ENCODE peak calls at places on chromosomes 1 and 21, in seven cellular contexts. Z is right lobe of liver; F is small intestine; U is effector memory CD4-positive, alpha-beta T cell; M is heart left ventricle; J is adipocyte; I is SK-N-SH. D is an unnamed sample. For H3K27me3, the result is how much of the 10 kb centered on the place peaks cover.

GRCh38 chr1:59771361-59771760 is 43.4 kb upstream of the HOOK1 start:
- DNase-seq in Z (no peak), F (no peak), U (no peak), M (no peak), J (no peak), I (no peak), D (no peak)

GRCh38 chr1:193185861-193186714 is at the start of gene B3GALT2:
- DNase-seq in Z (no peak), F (peak), U (no peak), M (peak), J (peak), I (peak), D (peak)

GRCh38 chr1:220370041-220370700 is 97.9 kb upstream of the RAB3GAP2 start:
- DNase-seq in Z (no peak), F (no peak), U (no peak), M (no peak), J (peak), I (peak), D (no peak)

GRCh38 chr1:232037774-232038388 is 411.3 kb downstream of the DISC1 start:
- DNase-seq in Z (no peak), F (no peak), U (no peak), M (no peak), J (no peak), I (no peak), D (no peak)

GRCh38 chr1:101108123-101108522 is 82.5 kb upstream of the DPH5 start:
- DNase-seq in Z (no peak), F (no peak), U (no peak), M (no peak), J (no peak), I (no peak), D (no peak)

GRCh38 chr1:46096269-46097148 is 35.9 kb downstream of the PIK3R3 start:
- DNase-seq in Z (no peak), F (no peak), U (no peak), M (no peak), J (no peak), I (no peak), D (no peak)

GRCh38 chr1:183139281-183139942 is 46.7 kb upstream of the LAMC2 start:
- DNase-seq in Z (no peak), F (no peak), U (no peak), M (no peak), J (peak), I (no peak), D (no peak)

GRCh38 chr21:28746166-28746565 is 246.5 kb downstream of the LTN1 start:
- DNase-seq in Z (no peak), F (no peak), U (no peak), M (no peak), J (no peak), I (no peak), D (no peak)

GRCh38 chr1:2150836-2151235 is 43.7 kb downstream of the FAAP20 start:
- DNase-seq in Z (no peak), F (no peak), U (no peak), M (no peak), J (no peak), I (no peak), D (no peak)

GRCh38 chr1:31768939-31769704 is 5.0 kb upstream of the ADGRB2 start:
- DNase-seq in Z (no peak), F (no peak), U (no peak), M (no peak), J (no peak), I (no peak), D (no peak)

GRCh38 chr1:29457496-29458368 is 221.4 kb downstream of the PTPRU start:
- DNase-seq in Z (no peak), F (no peak), U (no peak), M (no peak), J (no peak), I (no peak), D (no peak)

GRCh38 chr1:223750730-223751572 is 38.6 kb downstream of the CAPN2 start:
- DNase-seq in Z (no peak), F (peak), U (no peak), M (no peak), J (no peak), I (no peak), D (no peak)

GRCh38 chr1:208141793-208142192 is 102.4 kb downstream of the PLXNA2 start:
- DNase-seq in Z (no peak), F (no peak), U (no peak), M (no peak), J (no peak), I (no peak), D (no peak)

GRCh38 chr1:55217226-55217996 is 2.2 kb upstream of the USP24 start:
- DNase-seq in Z (no peak), F (peak), U (no peak), M (no peak), J (no peak), I (no peak), D (peak)

GRCh38 chr1:204267191-204267601 is 53.4 kb upstream of the GOLT1A start:
- DNase-seq in Z (no peak), F (no peak), U (no peak), M (no peak), J (no peak), I (no peak), D (no peak)

GRCh38 chr1:31227891-31228290 is 11.8 kb downstream of the NKAIN1 start:
- DNase-seq in Z (no peak), F (no peak), U (no peak), M (no peak), J (no peak), I (peak), D (no peak)

GRCh38 chr21:46004168-46004861 is 22.7 kb downstream of the COL6A1 start:
- DNase-seq in Z (no peak), F (no peak), U (no peak), M (peak), J (no peak), I (no peak), D (no peak)

GRCh38 chr1:23466423-23466989 is 17.5 kb downstream of the ASAP3 start:
- DNase-seq in Z (no peak), F (no peak), U (no peak), M (no peak), J (no peak), I (no peak), D (no peak)

GRCh38 chr1:5646486-5646885 is 345.7 kb downstream of the NPHP4 start:
- DNase-seq in Z (no peak), F (no peak), U (no peak), M (no peak), J (no peak), I (no peak), D (no peak)

GRCh38 chr1:109796484-109797305 is 33.0 kb upstream of the EPS8L3 start:
- DNase-seq in Z (peak), F (peak), U (no peak), M (peak), J (peak), I (no peak), D (no peak)

GRCh38 chr21:45741691-45742090 is 98.2 kb downstream of the PCBP3 start:
- DNase-seq in Z (no peak), F (no peak), U (no peak), M (no peak), J (peak), I (no peak), D (no peak)

GRCh38 chr1:6554907-6555778 is at the start of gene TAS1R1:
- DNase-seq in Z (peak), F (no peak), U (no peak), M (peak), J (no peak), I (no peak), D (peak)

GRCh38 chr1:167601442-167602380 is 28.3 kb upstream of the RCSD1 start:
- DNase-seq in Z (peak), F (peak), U (no peak), M (peak), J (no peak), I (peak), D (no peak)

GRCh38 chr1:94418664-94419655 is 771 bp downstream of the ABCD3 start:
- DNase-seq in Z (peak), F (peak), U (no peak), M (peak), J (peak), I (peak), D (peak)

GRCh38 chr1:35573198-35573775 is at the start of gene TFAP2E:
- DNase-seq in Z (no peak), F (peak), U (no peak), M (no peak), J (peak), I (peak), D (peak)

GRCh38 chr21:44090332-44090731 is 16.9 kb upstream of the PWP2 start:
- DNase-seq in Z (no peak), F (peak), U (no peak), M (no peak), J (no peak), I (no peak), D (no peak)

GRCh38 chr1:1344672-1345361 is 4.4 kb downstream of the DVL1 start:
- DNase-seq in Z (no peak), F (peak), U (no peak), M (no peak), J (peak), I (peak), D (no peak)

GRCh38 chr1:54118704-54119103 is 34.1 kb downstream of the CDCP2 start:
- DNase-seq in Z (no peak), F (no peak), U (no peak), M (no peak), J (peak), I (no peak), D (no peak)

GRCh38 chr1:183328371-183328770 is 89.8 kb downstream of the NMNAT2 start:
- DNase-seq in Z (no peak), F (no peak), U (no peak), M (no peak), J (no peak), I (no peak), D (no peak)

GRCh38 chr1:226364129-226364899 is 43.6 kb downstream of the PARP1 start:
- DNase-seq in Z (no peak), F (peak), U (no peak), M (peak), J (no peak), I (peak), D (no peak)

GRCh38 chr1:49436865-49437264 is 586.9 kb downstream of the AGBL4 start:
- DNase-seq in Z (no peak), F (no peak), U (no peak), M (no peak), J (no peak), I (no peak), D (no peak)

GRCh38 chr1:16905112-16905855 is 9.5 kb downstream of the RNU1-2 start:
- DNase-seq in Z (no peak), F (no peak), U (no peak), M (no peak), J (peak), I (no peak), D (no peak)

GRCh38 chr1:198860371-198860770 is 221.5 kb downstream of the PTPRC start:
- DNase-seq in Z (no peak), F (no peak), U (no peak), M (no peak), J (no peak), I (peak), D (no peak)

GRCh38 chr1:232968965-232969364 is 18.6 kb downstream of the NTPCR start:
- DNase-seq in Z (no peak), F (no peak), U (no peak), M (peak), J (no peak), I (no peak), D (no peak)

GRCh38 chr1:241842565-241842964 is 5.4 kb upstream of the EXO1 start:
- DNase-seq in Z (no peak), F (no peak), U (no peak), M (no peak), J (peak), I (no peak), D (no peak)

GRCh38 chr21:42002421-42002958 is 7.7 kb downstream of the ZBTB21 start:
- DNase-seq in Z (no peak), F (no peak), U (peak), M (no peak), J (peak), I (no peak), D (no peak)

GRCh38 chr1:159786966-159787365 is 6.2 kb downstream of the DUSP23 start:
- DNase-seq in Z (no peak), F (no peak), U (no peak), M (no peak), J (peak), I (peak), D (no peak)

GRCh38 chr1:89525169-89525855 is 683 bp downstream of the LRRC8B start:
- DNase-seq in Z (peak), F (peak), U (peak), M (peak), J (peak), I (peak), D (no peak)

GRCh38 chr1:47164552-47164951 is 25.3 kb downstream of the PDZK1IP1 start:
- DNase-seq in Z (no peak), F (no peak), U (no peak), M (no peak), J (no peak), I (no peak), D (no peak)

GRCh38 chr1:47160716-47161115 is 23.5 kb downstream of the CYP4A22 start:
- DNase-seq in Z (no peak), F (no peak), U (no peak), M (no peak), J (no peak), I (no peak), D (no peak)

GRCh38 chr1:47161298-47162040 is 24.2 kb downstream of the CYP4A22 start:
- DNase-seq in Z (no peak), F (no peak), U (no peak), M (no peak), J (no peak), I (no peak), D (no peak)
- H3K27me3 ChIP-seq in Z (under half), F (under half), U (under half), M (under half), J (under half), I (under half), D (under half)

GRCh38 chr1:61141288-61142044 is 59.1 kb downstream of the NFIA start:
- DNase-seq in Z (no peak), F (peak), U (no peak), M (no peak), J (peak), I (no peak), D (no peak)
- H3K4me3 ChIP-seq in Z (no peak), F (no peak), U (no peak), M (no peak), J (peak), I (no peak), D (no peak)

GRCh38 chr21:36524477-36524876 is 44.6 kb upstream of the CLDN14 start:
- DNase-seq in Z (no peak), F (no peak), U (no peak), M (peak), J (no peak), I (no peak), D (no peak)
- H3K27me3 ChIP-seq in Z (under half), F (under half), U (under half), M (under half), J (half or more), I (half or more), D (under half)

GRCh38 chr1:234863596-234863995 is 253.6 kb upstream of the IRF2BP2 start:
- DNase-seq in Z (no peak), F (peak), U (no peak), M (no peak), J (peak), I (no peak), D (no peak)

GRCh38 chr1:234862360-234862943 is 252.5 kb upstream of the IRF2BP2 start:
- DNase-seq in Z (no peak), F (no peak), U (no peak), M (no peak), J (no peak), I (no peak), D (no peak)

GRCh38 chr1:234864116-234864515 is 254.1 kb upstream of the IRF2BP2 start:
- DNase-seq in Z (no peak), F (no peak), U (no peak), M (no peak), J (no peak), I (no peak), D (no peak)

GRCh38 chr1:234861761-234862160 is 251.8 kb upstream of the IRF2BP2 start:
- DNase-seq in Z (no peak), F (peak), U (no peak), M (no peak), J (no peak), I (no peak), D (no peak)

DNA sequence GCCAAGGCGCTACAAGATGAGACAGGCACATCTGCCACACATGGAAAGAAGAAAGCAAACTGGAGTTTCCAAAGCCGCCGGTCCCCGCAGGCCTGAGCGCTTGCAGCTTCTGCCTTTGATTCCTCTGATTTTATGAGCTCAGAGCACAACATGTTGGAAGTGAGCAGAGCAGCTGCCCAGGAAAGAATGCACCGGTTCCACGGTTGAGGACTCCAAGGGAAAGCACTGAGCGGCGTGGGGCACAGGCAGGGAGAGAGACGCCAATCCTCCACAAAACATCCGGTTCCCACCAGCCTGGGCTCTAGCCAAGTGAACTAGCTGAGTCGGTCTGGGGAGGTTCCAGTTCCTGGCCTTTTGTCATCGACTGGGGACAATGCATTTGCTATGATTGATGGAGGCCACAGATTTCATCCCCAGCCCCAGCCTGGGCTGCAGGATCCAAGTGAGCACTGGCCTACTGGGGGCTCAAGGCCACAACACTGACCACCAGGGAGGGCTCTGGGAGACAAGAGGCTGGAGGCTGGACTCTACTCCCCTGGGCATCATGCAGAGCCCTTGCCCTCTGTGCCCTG is 253.1 kb upstream of the IRF2BP2 start:
- DNase-seq in Z (peak), F (peak), U (no peak), M (peak), J (peak), I (no peak), D (peak)
- H3K4me3 ChIP-seq in Z (no peak), F (no peak), U (no peak), M (peak), J (peak), I (no peak), D (no peak)

GRCh38 chr1:20421441-20421840 is 64.6 kb downstream of the CAMK2N1 start:
- DNase-seq in Z (no peak), F (no peak), U (no peak), M (no peak), J (no peak), I (no peak), D (no peak)
- H3K27me3 ChIP-seq in Z (under half), F (under half), U (under half), M (under half), J (under half), I (under half), D (under half)

GRCh38 chr1:43276673-43277072 is 6.9 kb downstream of the TMEM125 start:
- DNase-seq in Z (peak), F (no peak), U (no peak), M (no peak), J (no peak), I (no peak), D (peak)
- H3K4me3 ChIP-seq in Z (peak), F (no peak), U (no peak), M (no peak), J (no peak), I (no peak), D (no peak)

D was measured in pancreas.